ENCODE peak calls at places on chromosomes 4 and X, in six cellular contexts. One of them, this sample, is unnamed. For H3K4me1, the result is how much of the 10 kb centered on the place peaks cover.

GRCh38 chr4:182225257-182225852 is 17.8 kb upstream of the TENM3 start:
- DNase-seq in uterus: no peak
- DNase-seq in esophagus squamous epithelium: no peak
- DNase-seq in fibroblast of lung: no peak
- DNase-seq in HCT116: no peak
- DNase-seq in IMR-90: no peak
- DNase-seq in this sample: no peak

GRCh38 chr4:141275834-141276233 is 55.1 kb downstream of the ZNF330 start:
- DNase-seq in uterus: no peak
- DNase-seq in esophagus squamous epithelium: no peak
- DNase-seq in fibroblast of lung: peak
- DNase-seq in HCT116: no peak
- DNase-seq in IMR-90: peak
- DNase-seq in this sample: no peak

GRCh38 chr4:89657931-89658700 is 178.8 kb downstream of the SNCA start:
- DNase-seq in uterus: no peak
- DNase-seq in esophagus squamous epithelium: no peak
- DNase-seq in fibroblast of lung: peak
- DNase-seq in HCT116: peak
- DNase-seq in IMR-90: peak
- DNase-seq in this sample: no peak

GRCh38 chr4:581181-581580 is 5.1 kb upstream of the TMEM271 start:
- DNase-seq in uterus: no peak
- DNase-seq in esophagus squamous epithelium: no peak
- DNase-seq in fibroblast of lung: no peak
- DNase-seq in HCT116: no peak
- DNase-seq in IMR-90: no peak
- DNase-seq in this sample: no peak

GRCh38 chrX:22060451-22060940 is 28.4 kb downstream of the PHEX start:
- DNase-seq in uterus: no peak
- DNase-seq in esophagus squamous epithelium: no peak
- DNase-seq in fibroblast of lung: peak
- DNase-seq in HCT116: no peak
- DNase-seq in IMR-90: peak
- DNase-seq in this sample: no peak

GRCh38 chrX:136220535-136220934 is 30.7 kb downstream of the MAP7D3 start:
- DNase-seq in uterus: no peak
- DNase-seq in esophagus squamous epithelium: no peak
- DNase-seq in fibroblast of lung: peak
- DNase-seq in HCT116: no peak
- DNase-seq in IMR-90: no peak
- DNase-seq in this sample: no peak

GRCh38 chr4:72744103-72744725 is 175.2 kb upstream of the ADAMTS3 start:
- DNase-seq in uterus: no peak
- DNase-seq in esophagus squamous epithelium: no peak
- DNase-seq in fibroblast of lung: peak
- DNase-seq in HCT116: no peak
- DNase-seq in IMR-90: no peak
- DNase-seq in this sample: no peak

GRCh38 chr4:140969296-140969695 is 164.0 kb downstream of the RNF150 start:
- DNase-seq in uterus: no peak
- DNase-seq in esophagus squamous epithelium: no peak
- DNase-seq in fibroblast of lung: no peak
- DNase-seq in HCT116: no peak
- DNase-seq in IMR-90: no peak
- DNase-seq in this sample: no peak

GRCh38 chr4:3440979-3441500 is 728 bp upstream of the HGFAC start:
- DNase-seq in uterus: no peak
- DNase-seq in esophagus squamous epithelium: no peak
- DNase-seq in fibroblast of lung: peak
- DNase-seq in HCT116: no peak
- DNase-seq in IMR-90: no peak
- DNase-seq in this sample: no peak

GRCh38 chr4:52421811-52422213 is 237.3 kb downstream of the USP46 start:
- DNase-seq in uterus: no peak
- DNase-seq in esophagus squamous epithelium: no peak
- DNase-seq in fibroblast of lung: no peak
- DNase-seq in HCT116: no peak
- DNase-seq in IMR-90: no peak
- DNase-seq in this sample: no peak

GRCh38 chr4:125316391-125316780 is 1.6 kb downstream of the FAT4 start:
- DNase-seq in uterus: peak
- DNase-seq in esophagus squamous epithelium: no peak
- DNase-seq in fibroblast of lung: no peak
- DNase-seq in HCT116: no peak
- DNase-seq in IMR-90: no peak
- DNase-seq in this sample: no peak

GRCh38 chr4:15738877-15739276 is 36.0 kb downstream of the BST1 start:
- DNase-seq in uterus: no peak
- DNase-seq in esophagus squamous epithelium: no peak
- DNase-seq in fibroblast of lung: peak
- DNase-seq in HCT116: no peak
- DNase-seq in IMR-90: peak
- DNase-seq in this sample: no peak

GRCh38 chr4:93407493-93408275 is 420.9 kb upstream of the ATOH1 start:
- DNase-seq in uterus: no peak
- DNase-seq in esophagus squamous epithelium: no peak
- DNase-seq in fibroblast of lung: no peak
- DNase-seq in HCT116: no peak
- DNase-seq in IMR-90: no peak
- DNase-seq in this sample: no peak

GRCh38 chrX:139224953-139225665 is 305.4 kb upstream of the F9 start:
- DNase-seq in uterus: no peak
- DNase-seq in esophagus squamous epithelium: no peak
- DNase-seq in fibroblast of lung: peak
- DNase-seq in HCT116: no peak
- DNase-seq in IMR-90: no peak
- DNase-seq in this sample: no peak

GRCh38 chr4:189463734-189464133 is 476.9 kb upstream of the FRG1 start:
- DNase-seq in uterus: no peak
- DNase-seq in esophagus squamous epithelium: no peak
- DNase-seq in fibroblast of lung: no peak
- DNase-seq in HCT116: no peak
- DNase-seq in IMR-90: no peak
- DNase-seq in this sample: no peak

GRCh38 chr4:187480146-187481145 is 515.1 kb upstream of the ZFP42 start:
- DNase-seq in uterus: no peak
- DNase-seq in esophagus squamous epithelium: no peak
- DNase-seq in fibroblast of lung: peak
- DNase-seq in HCT116: no peak
- DNase-seq in IMR-90: peak
- DNase-seq in this sample: no peak

DNA sequence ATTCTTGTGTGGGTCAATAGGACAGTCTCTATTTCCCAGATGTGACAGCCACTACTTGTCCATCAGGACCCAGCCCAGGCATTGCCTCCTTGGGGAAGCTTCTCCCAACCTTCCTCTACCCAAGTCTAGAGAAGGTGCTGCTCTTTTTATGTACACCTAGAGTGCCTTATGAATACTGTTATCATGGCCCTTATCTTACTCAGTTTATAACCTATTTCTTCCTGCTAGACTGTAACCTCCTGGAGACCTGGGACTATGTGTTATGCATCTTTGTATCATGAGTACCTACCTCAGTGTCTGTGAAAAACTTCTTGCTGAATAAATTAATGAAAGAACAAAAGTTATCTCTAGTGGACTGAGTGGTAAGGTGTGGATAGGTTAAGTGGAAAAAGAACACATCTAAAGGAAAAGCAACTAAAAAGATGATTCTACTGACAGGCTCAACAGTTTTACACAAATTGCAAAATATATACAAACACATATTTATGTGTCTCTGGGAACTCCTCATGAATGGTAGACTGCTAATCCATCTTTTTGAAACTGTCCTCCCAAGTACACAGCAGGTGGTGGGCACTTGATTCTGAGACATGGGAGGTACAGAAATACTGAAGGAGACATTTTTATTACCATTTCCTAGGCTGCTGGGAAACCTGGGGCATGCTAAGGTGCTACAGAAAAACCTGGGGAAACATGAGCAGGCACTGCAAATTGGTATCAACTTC is 106.6 kb downstream of the SH3RF1 start:
- DNase-seq in uterus: no peak
- DNase-seq in esophagus squamous epithelium: no peak
- DNase-seq in fibroblast of lung: no peak
- DNase-seq in HCT116: no peak
- DNase-seq in IMR-90: no peak
- DNase-seq in this sample: no peak
- H3K4me1 ChIP-seq in uterus: under half
- H3K4me1 ChIP-seq in esophagus squamous epithelium: under half
- H3K4me1 ChIP-seq in fibroblast of lung: under half
- H3K4me1 ChIP-seq in HCT116: under half
- H3K4me1 ChIP-seq in IMR-90: under half
- H3K4me1 ChIP-seq in this sample: under half

GRCh38 chrX:130086414-130087207 is 23.7 kb downstream of the ELF4 start:
- DNase-seq in uterus: no peak
- DNase-seq in esophagus squamous epithelium: peak
- DNase-seq in fibroblast of lung: no peak
- DNase-seq in HCT116: no peak
- DNase-seq in IMR-90: no peak
- DNase-seq in this sample: no peak
- H3K4me3 ChIP-seq in uterus: no peak
- H3K4me3 ChIP-seq in esophagus squamous epithelium: no peak
- H3K4me3 ChIP-seq in fibroblast of lung: no peak
- H3K4me3 ChIP-seq in HCT116: no peak
- H3K4me3 ChIP-seq in IMR-90: no peak
- H3K4me3 ChIP-seq in this sample: no peak

GRCh38 chrX:112784692-112785091 is 55.9 kb downstream of the AMOT start:
- DNase-seq in uterus: no peak
- DNase-seq in esophagus squamous epithelium: no peak
- DNase-seq in fibroblast of lung: no peak
- DNase-seq in HCT116: no peak
- DNase-seq in IMR-90: no peak
- DNase-seq in this sample: no peak

GRCh38 chrX:112774142-112774541 is 66.5 kb downstream of the AMOT start:
- DNase-seq in uterus: no peak
- DNase-seq in esophagus squamous epithelium: no peak
- DNase-seq in fibroblast of lung: no peak
- DNase-seq in HCT116: no peak
- DNase-seq in IMR-90: no peak
- DNase-seq in this sample: no peak

GRCh38 chrX:112779139-112779538 is 61.5 kb downstream of the AMOT start:
- DNase-seq in uterus: no peak
- DNase-seq in esophagus squamous epithelium: no peak
- DNase-seq in fibroblast of lung: no peak
- DNase-seq in HCT116: no peak
- DNase-seq in IMR-90: no peak
- DNase-seq in this sample: no peak
- H3K4me1 ChIP-seq in uterus: under half
- H3K4me1 ChIP-seq in esophagus squamous epithelium: under half
- H3K4me1 ChIP-seq in fibroblast of lung: under half
- H3K4me1 ChIP-seq in HCT116: under half
- H3K4me1 ChIP-seq in IMR-90: under half
- H3K4me1 ChIP-seq in this sample: under half

GRCh38 chr4:10298681-10299080 is 158.5 kb downstream of the ZNF518B start:
- DNase-seq in uterus: no peak
- DNase-seq in esophagus squamous epithelium: no peak
- DNase-seq in fibroblast of lung: no peak
- DNase-seq in HCT116: no peak
- DNase-seq in IMR-90: no peak
- DNase-seq in this sample: no peak
- H3K4me3 ChIP-seq in uterus: no peak
- H3K4me3 ChIP-seq in esophagus squamous epithelium: no peak
- H3K4me3 ChIP-seq in fibroblast of lung: no peak
- H3K4me3 ChIP-seq in HCT116: no peak
- H3K4me3 ChIP-seq in IMR-90: no peak
- H3K4me3 ChIP-seq in this sample: no peak

GRCh38 chr4:173174184-173175156 is 5.9 kb downstream of the GALNT7 start:
- DNase-seq in uterus: no peak
- DNase-seq in esophagus squamous epithelium: no peak
- DNase-seq in fibroblast of lung: no peak
- DNase-seq in HCT116: no peak
- DNase-seq in IMR-90: no peak
- DNase-seq in this sample: no peak

GRCh38 chr4:173177232-173177631 is 8.6 kb downstream of the GALNT7 start:
- DNase-seq in uterus: no peak
- DNase-seq in esophagus squamous epithelium: no peak
- DNase-seq in fibroblast of lung: no peak
- DNase-seq in HCT116: no peak
- DNase-seq in IMR-90: no peak
- DNase-seq in this sample: no peak

GRCh38 chr4:173178144-173178543 is 9.5 kb downstream of the GALNT7 start:
- DNase-seq in uterus: no peak
- DNase-seq in esophagus squamous epithelium: no peak
- DNase-seq in fibroblast of lung: no peak
- DNase-seq in HCT116: no peak
- DNase-seq in IMR-90: no peak
- DNase-seq in this sample: no peak

GRCh38 chr4:173171987-173172386 is 3.4 kb downstream of the GALNT7 start:
- DNase-seq in uterus: no peak
- DNase-seq in esophagus squamous epithelium: no peak
- DNase-seq in fibroblast of lung: no peak
- DNase-seq in HCT116: no peak
- DNase-seq in IMR-90: no peak
- DNase-seq in this sample: no peak

DNA sequence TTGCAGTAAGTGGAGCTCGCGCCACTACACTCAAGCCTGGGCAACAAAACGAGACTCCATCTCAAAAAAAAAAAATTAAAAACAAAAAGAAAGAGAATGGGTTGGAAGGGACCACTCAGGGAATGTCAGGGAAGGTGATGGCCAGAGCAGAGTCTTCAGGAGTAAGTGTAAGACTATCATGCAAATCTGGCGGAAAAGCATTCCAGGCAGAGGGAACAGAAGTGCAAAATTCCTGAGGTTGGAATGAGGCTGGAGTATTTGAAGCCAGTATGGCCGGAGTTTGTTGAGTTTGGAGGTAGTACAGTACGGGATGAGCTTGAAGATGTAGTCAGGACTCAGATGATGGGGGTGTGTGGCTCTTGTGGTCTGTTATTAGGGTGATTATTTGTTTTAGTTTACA is 7.4 kb downstream of the GALNT7 start:
- DNase-seq in uterus: no peak
- DNase-seq in esophagus squamous epithelium: no peak
- DNase-seq in fibroblast of lung: no peak
- DNase-seq in HCT116: no peak
- DNase-seq in IMR-90: no peak
- DNase-seq in this sample: no peak
- H3K4me1 ChIP-seq in uterus: under half
- H3K4me1 ChIP-seq in esophagus squamous epithelium: half or more
- H3K4me1 ChIP-seq in fibroblast of lung: under half
- H3K4me1 ChIP-seq in HCT116: half or more
- H3K4me1 ChIP-seq in IMR-90: under half
- H3K4me1 ChIP-seq in this sample: under half

DNA sequence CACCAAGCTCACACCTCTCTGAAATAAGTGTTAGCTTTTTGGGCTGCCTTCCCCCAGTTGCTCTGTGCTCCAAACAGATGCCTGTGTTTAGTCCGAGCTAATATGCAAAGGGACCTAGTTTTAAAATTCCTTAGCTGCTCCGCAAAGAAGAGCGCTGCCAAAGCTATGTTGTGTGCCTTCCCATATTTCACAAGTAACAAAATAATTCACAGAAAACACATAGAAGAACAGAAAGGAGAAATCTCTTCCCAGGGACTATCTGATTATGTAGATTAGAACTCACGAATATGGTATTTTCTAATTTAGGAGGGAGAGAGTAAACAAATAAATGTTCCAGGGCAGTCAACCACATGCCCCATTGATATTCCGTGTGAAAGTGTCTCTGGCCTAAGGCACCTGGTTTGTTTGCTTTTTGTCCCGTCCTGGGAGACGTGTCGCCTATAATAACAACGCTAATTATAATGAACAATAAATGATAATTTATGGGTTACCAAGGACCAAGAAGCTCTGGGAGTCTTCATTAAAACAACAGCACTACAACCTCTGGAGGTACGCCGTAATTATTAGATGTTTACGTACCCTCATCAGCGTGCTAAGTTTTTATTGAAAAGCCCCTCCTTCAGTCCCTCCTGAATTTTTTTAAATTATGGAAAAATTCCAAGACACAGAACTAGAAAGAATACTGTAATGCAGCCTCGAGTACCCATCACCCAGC is 1.2 kb upstream of the CCNG2 start:
- DNase-seq in uterus: no peak
- DNase-seq in esophagus squamous epithelium: no peak
- DNase-seq in fibroblast of lung: no peak
- DNase-seq in HCT116: no peak
- DNase-seq in IMR-90: no peak
- DNase-seq in this sample: no peak
- H3K4me3 ChIP-seq in uterus: peak
- H3K4me3 ChIP-seq in esophagus squamous epithelium: peak
- H3K4me3 ChIP-seq in fibroblast of lung: peak
- H3K4me3 ChIP-seq in HCT116: peak
- H3K4me3 ChIP-seq in IMR-90: peak
- H3K4me3 ChIP-seq in this sample: peak

This sample was measured in thoracic aorta.